ENCODE peak calls at places on chromosomes 4 and X, in ten cellular contexts. G is transverse colon, R is H1, Z is GM23248, T is sigmoid colon, Y is endothelial cell of umbilical vein, E is ascending aorta, U is MM.1S, S is tibial nerve, W is pancreas. I is an unnamed sample.

GRCh38 chr4:88411491-88412101 is 32.9 kb downstream of the HERC6 start:
- DNase-seq in Y (no peak), T (no peak), E (no peak), R (no peak), S (no peak), Z (no peak), W (no peak), U (no peak), G (no peak), I (no peak)

GRCh38 chr4:121091941-121092340 is 19.6 kb upstream of the NDNF start:
- DNase-seq in S (no peak), T (no peak), Z (no peak), G (no peak), E (no peak), Y (no peak), W (no peak), U (no peak), R (no peak), I (no peak)

GRCh38 chr4:26342328-26343040 is 21.7 kb downstream of the RBPJ start:
- DNase-seq in R (no peak), Z (peak; percentile 91), T (no peak), Y (peak; percentile 35), U (no peak), W (no peak), E (no peak), S (no peak), G (no peak), I (peak; percentile 3)

GRCh38 chr4:61493470-61493869 is 293.3 kb downstream of the ADGRL3 start:
- DNase-seq in T (no peak), U (no peak), W (no peak), Y (no peak), E (no peak), G (no peak), S (no peak), Z (no peak), R (no peak), I (no peak)

GRCh38 chrX:134836497-134836968 is 154.3 kb upstream of the SMIM10 start:
- DNase-seq in T (no peak), R (no peak), W (no peak), G (no peak), S (no peak), U (no peak), Z (peak; percentile 17), E (no peak), Y (peak; percentile 37), I (no peak)

GRCh38 chr4:168883513-168883912 is 126.5 kb downstream of the CBR4 start:
- DNase-seq in U (no peak), R (no peak), T (no peak), E (no peak), W (no peak), G (no peak), Z (peak; percentile 48), S (no peak), Y (no peak), I (no peak)

GRCh38 chr4:33696586-33696985 is 2547.7 kb downstream of the ARAP2 start:
- DNase-seq in Z (peak; percentile 5), W (no peak), E (no peak), R (no peak), G (no peak), U (no peak), Y (peak; percentile 4), S (no peak), T (no peak), I (no peak)

GRCh38 chr4:143346208-143346607 is 9.5 kb downstream of the GAB1 start:
- DNase-seq in R (no peak), Z (no peak), T (no peak), G (no peak), U (no peak), Y (no peak), W (no peak), S (no peak), E (no peak), I (peak; percentile 49)

GRCh38 chr4:20326460-20326859 is 74.8 kb downstream of the SLIT2 start:
- DNase-seq in Y (no peak), W (no peak), S (no peak), U (no peak), E (no peak), T (no peak), Z (no peak), R (no peak), G (no peak), I (no peak)

GRCh38 chr4:182179105-182179504 is 64.1 kb upstream of the TENM3 start:
- DNase-seq in E (no peak), T (no peak), U (no peak), Y (no peak), W (no peak), S (no peak), R (no peak), G (no peak), Z (peak; percentile 9), I (no peak)

GRCh38 chr4:13640149-13640671 is 12.7 kb upstream of the BOD1L1 start:
- DNase-seq in U (no peak), T (no peak), Y (no peak), W (no peak), R (peak; percentile 54), S (no peak), Z (peak; percentile 44), G (no peak), E (no peak), I (peak; percentile 27)

GRCh38 chrX:47572773-47573333 is 9.4 kb upstream of the TIMP1 start:
- DNase-seq in S (no peak), R (no peak), Y (no peak), E (no peak), U (no peak), G (no peak), W (no peak), T (no peak), Z (no peak), I (no peak)

GRCh38 chrX:47571215-47571614 is 10.2 kb downstream of the ARAF start:
- DNase-seq in W (no peak), G (no peak), S (no peak), T (no peak), Y (no peak), E (no peak), U (no peak), Z (no peak), R (no peak), I (no peak)

GRCh38 chrX:47570794-47571193 is 9.8 kb downstream of the ARAF start:
- DNase-seq in G (no peak), W (no peak), E (no peak), U (no peak), R (no peak), Z (no peak), T (no peak), Y (no peak), S (no peak), I (no peak)

GRCh38 chrX:47573334-47574095 is 8.7 kb upstream of the TIMP1 start:
- DNase-seq in E (peak; percentile 62), S (peak; percentile 34), R (no peak), U (no peak), Z (peak; percentile 66), T (peak; percentile 79), G (peak; percentile 47), W (no peak), Y (no peak), I (no peak)

GRCh38 chrX:47571896-47572295 is 10.3 kb upstream of the TIMP1 start:
- DNase-seq in U (no peak), E (no peak), W (no peak), Z (no peak), G (no peak), T (no peak), R (no peak), S (no peak), Y (no peak), I (no peak)
- H3K4me1 ChIP-seq in U (no peaks in the 10 kb centered on the region), E (peaks cover 3% of the 10 kb centered on the region), W (no peaks in the 10 kb centered on the region), Z (peaks cover 4% of the 10 kb centered on the region), G (peaks cover 6% of the 10 kb centered on the region), T (no peaks in the 10 kb centered on the region), R (peaks cover 10% of the 10 kb centered on the region), S (no peaks in the 10 kb centered on the region), Y (peaks cover 3% of the 10 kb centered on the region), I (no peaks in the 10 kb centered on the region)

DNA sequence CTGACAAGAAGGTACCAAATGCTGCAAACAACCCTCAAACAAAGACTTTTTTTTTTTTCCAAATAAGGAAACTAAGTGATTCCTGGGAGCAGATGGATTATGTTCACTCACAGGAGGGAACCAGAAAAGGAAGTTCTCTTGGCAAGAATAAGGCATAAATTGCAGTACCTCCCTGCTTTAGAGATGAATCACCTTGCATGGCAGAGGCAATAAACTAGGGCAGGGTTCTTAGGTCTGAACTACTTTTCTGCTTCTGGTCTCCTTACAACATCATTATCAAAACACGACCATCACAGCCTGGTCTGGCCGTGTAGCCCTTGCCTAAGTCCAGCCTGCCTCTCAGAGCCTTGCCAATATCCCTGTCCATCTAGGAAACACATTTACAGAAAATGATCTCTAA is 6.3 kb downstream of the TMEM31 start:
- DNase-seq in G (peak; percentile 15), Z (peak; percentile 79), U (no peak), S (no peak), R (no peak), Y (peak; percentile 12), E (no peak), T (no peak), W (no peak), I (no peak)
- H3K9me3 ChIP-seq in G (no peaks in the 10 kb centered on the region), Z (no peaks in the 10 kb centered on the region), U (no peaks in the 10 kb centered on the region), S (no peaks in the 10 kb centered on the region), R (no peaks in the 10 kb centered on the region), Y (no peaks in the 10 kb centered on the region), E (no peaks in the 10 kb centered on the region), T (no peaks in the 10 kb centered on the region), W (no peaks in the 10 kb centered on the region), I (no peaks in the 10 kb centered on the region)

GRCh38 chr4:95107004-95107403 is 349.2 kb downstream of the BMPR1B start:
- DNase-seq in S (no peak), Y (no peak), G (no peak), R (no peak), T (no peak), Z (peak; percentile 20), U (no peak), E (no peak), W (no peak), I (no peak)

GRCh38 chr4:95108883-95109421 is 351.2 kb downstream of the BMPR1B start:
- DNase-seq in U (no peak), Z (peak; percentile 1), T (no peak), E (no peak), S (no peak), G (no peak), W (no peak), R (no peak), Y (peak; percentile 23), I (no peak)

GRCh38 chr4:95106408-95106928 is 348.7 kb downstream of the BMPR1B start:
- DNase-seq in Y (no peak), Z (peak; percentile 27), G (no peak), T (no peak), W (no peak), S (no peak), U (no peak), E (no peak), R (no peak), I (no peak)

GRCh38 chr4:95105983-95106382 is 348.2 kb downstream of the BMPR1B start:
- DNase-seq in W (no peak), Y (no peak), U (no peak), S (no peak), R (no peak), Z (peak; percentile 1), G (no peak), E (no peak), T (no peak), I (no peak)

GRCh38 chr4:95107635-95108034 is 349.9 kb downstream of the BMPR1B start:
- DNase-seq in R (no peak), G (no peak), U (no peak), W (no peak), T (no peak), E (peak; percentile 67), Y (peak; percentile 59), S (peak; percentile 51), Z (peak; percentile 68), I (no peak)
- H3K4me1 ChIP-seq in R (no peaks in the 10 kb centered on the region), G (no peaks in the 10 kb centered on the region), U (no peaks in the 10 kb centered on the region), W (peaks cover 16% of the 10 kb centered on the region), T (no peaks in the 10 kb centered on the region), E (no peaks in the 10 kb centered on the region), Y (peaks cover 22% of the 10 kb centered on the region), S (no peaks in the 10 kb centered on the region), Z (peaks cover 26% of the 10 kb centered on the region), I (peaks cover 28% of the 10 kb centered on the region)

GRCh38 chrX:54029543-54030143 is 14.6 kb downstream of the PHF8 start:
- DNase-seq in U (no peak), Y (no peak), R (no peak), S (no peak), E (no peak), T (peak; percentile 42), W (peak; percentile 82), Z (no peak), G (no peak), I (no peak)
- H3K9me3 ChIP-seq in U (no peaks in the 10 kb centered on the region), Y (no peaks in the 10 kb centered on the region), R (no peaks in the 10 kb centered on the region), S (no peaks in the 10 kb centered on the region), E (no peaks in the 10 kb centered on the region), T (no peaks in the 10 kb centered on the region), W (no peaks in the 10 kb centered on the region), Z (no peaks in the 10 kb centered on the region), G (no peaks in the 10 kb centered on the region), I (no peaks in the 10 kb centered on the region)